ENCODE peak calls at places on chromosomes 7 and 10, in five cellular contexts. D is RPMI7951; V is A549; U is head of caudate nucleus; P is stimulated activated CD8-positive, alpha-beta memory T cell treated with anti-CD3 and anti-CD28 coated beads, Interleukin-15, amount 100 ng/mL, for 24 hours. F is an unnamed sample.

GRCh38 chr7:111931958-111932357 is 274.2 kb downstream of the DOCK4 start:
- DNase-seq in D (peak; percentile 69), V (no peak), U (no peak), P (no peak), F (no peak)

GRCh38 chr10:82162549-82163210 is 287.7 kb downstream of the NRG3 start:
- DNase-seq in D (no peak), V (no peak), U (no peak), P (no peak), F (no peak)

GRCh38 chr7:100867796-100868485 is 754 bp downstream of the TRIP6 start:
- DNase-seq in D (no peak), V (no peak), U (no peak), P (no peak), F (no peak)

GRCh38 chr7:92375013-92375412 is 72.3 kb upstream of the GATAD1 start:
- DNase-seq in D (no peak), V (no peak), U (no peak), P (no peak), F (no peak)

GRCh38 chr10:16856092-16856491 is 38.9 kb upstream of the RSU1 start:
- DNase-seq in D (no peak), V (no peak), U (no peak), P (no peak), F (no peak)

GRCh38 chr10:25288181-25288580 is 113.4 kb downstream of the GPR158 start:
- DNase-seq in D (no peak), V (no peak), U (no peak), P (no peak), F (no peak)

GRCh38 chr10:73910401-73910763 is 550 bp upstream of the PLAU start:
- DNase-seq in D (no peak), V (peak; percentile 48), U (no peak), P (no peak), F (no peak)

GRCh38 chr10:70115948-70116682 is 16.5 kb downstream of the AIFM2 start:
- DNase-seq in D (peak; percentile 23), V (peak; percentile 45), U (peak; percentile 58), P (no peak), F (no peak)

GRCh38 chr10:89668391-89669180 is 23.5 kb upstream of the PANK1 start:
- DNase-seq in D (no peak), V (no peak), U (no peak), P (no peak), F (no peak)

GRCh38 chr10:93566435-93567276 is at the start of gene FFAR4:
- DNase-seq in D (peak; percentile 5), V (peak; percentile 60), U (peak; percentile 29), P (no peak), F (no peak)

GRCh38 chr7:116522247-116522646 is 2.6 kb upstream of the CAV1 start:
- DNase-seq in D (peak; percentile 88), V (peak; percentile 80), U (no peak), P (no peak), F (no peak)